ENCODE peak calls at places on chromosomes 4 and X, in six cellular contexts. One of them, this sample, is unnamed.

GRCh38 chr4:703336-704197 is 2.1 kb upstream of the PCGF3 start:
- DNase-seq in HFF-Myc: no peak
- DNase-seq in uterus: no peak
- DNase-seq in body of pancreas: no peak
- DNase-seq in GM23338: no peak
- DNase-seq in lower leg skin: no peak
- DNase-seq in this sample: no peak

GRCh38 chrX:46447384-46447783 is 97.8 kb downstream of the ZNF674 start:
- DNase-seq in HFF-Myc: no peak
- DNase-seq in uterus: no peak
- DNase-seq in body of pancreas: no peak
- DNase-seq in GM23338: no peak
- DNase-seq in lower leg skin: peak; percentile 10
- DNase-seq in this sample: no peak

GRCh38 chrX:2533424-2533823 is 32.6 kb upstream of the DHRSX start:
- DNase-seq in HFF-Myc: no peak
- DNase-seq in uterus: no peak
- DNase-seq in body of pancreas: no peak
- DNase-seq in GM23338: no peak
- DNase-seq in lower leg skin: no peak
- DNase-seq in this sample: no peak

GRCh38 chr4:125315571-125316390 is 1.0 kb downstream of the FAT4 start:
- DNase-seq in HFF-Myc: no peak
- DNase-seq in uterus: peak; percentile 54
- DNase-seq in body of pancreas: peak; percentile 37
- DNase-seq in GM23338: peak; percentile 75
- DNase-seq in lower leg skin: peak; percentile 87
- DNase-seq in this sample: peak; percentile 68

GRCh38 chr4:24537025-24537424 is 47.3 kb downstream of the DHX15 start:
- DNase-seq in HFF-Myc: no peak
- DNase-seq in uterus: no peak
- DNase-seq in body of pancreas: no peak
- DNase-seq in GM23338: no peak
- DNase-seq in lower leg skin: no peak
- DNase-seq in this sample: no peak

GRCh38 chrX:154355094-154355775 is 19.2 kb downstream of the FLNA start:
- DNase-seq in HFF-Myc: no peak
- DNase-seq in uterus: no peak
- DNase-seq in body of pancreas: no peak
- DNase-seq in GM23338: no peak
- DNase-seq in lower leg skin: no peak
- DNase-seq in this sample: no peak

GRCh38 chrX:131058136-131058868 is at the start of gene ARHGAP36:
- DNase-seq in HFF-Myc: no peak
- DNase-seq in uterus: no peak
- DNase-seq in body of pancreas: no peak
- DNase-seq in GM23338: peak; percentile 27
- DNase-seq in lower leg skin: no peak
- DNase-seq in this sample: no peak

GRCh38 chr4:81565137-81565870 is 93.6 kb upstream of the RASGEF1B start:
- DNase-seq in HFF-Myc: no peak
- DNase-seq in uterus: peak; percentile 68
- DNase-seq in body of pancreas: peak; percentile 27
- DNase-seq in GM23338: no peak
- DNase-seq in lower leg skin: peak; percentile 96
- DNase-seq in this sample: peak; percentile 47

GRCh38 chr4:3630136-3630933 is 98.1 kb upstream of the LRPAP1 start:
- DNase-seq in HFF-Myc: no peak
- DNase-seq in uterus: no peak
- DNase-seq in body of pancreas: no peak
- DNase-seq in GM23338: no peak
- DNase-seq in lower leg skin: no peak
- DNase-seq in this sample: no peak

GRCh38 chrX:101079736-101080135 is 1.1 kb downstream of the TMEM35A start:
- DNase-seq in HFF-Myc: no peak
- DNase-seq in uterus: no peak
- DNase-seq in body of pancreas: no peak
- DNase-seq in GM23338: peak; percentile 3
- DNase-seq in lower leg skin: no peak
- DNase-seq in this sample: no peak

GRCh38 chr4:55682295-55682694 is 46.2 kb upstream of the NMU start:
- DNase-seq in HFF-Myc: no peak
- DNase-seq in uterus: no peak
- DNase-seq in body of pancreas: no peak
- DNase-seq in GM23338: no peak
- DNase-seq in lower leg skin: no peak
- DNase-seq in this sample: no peak

GRCh38 chrX:101550362-101550761 is at the start of gene ARMCX1:
- DNase-seq in HFF-Myc: peak; percentile 27
- DNase-seq in uterus: peak; percentile 71
- DNase-seq in body of pancreas: peak; percentile 52
- DNase-seq in GM23338: peak; percentile 65
- DNase-seq in lower leg skin: peak; percentile 94
- DNase-seq in this sample: peak; percentile 80

GRCh38 chrX:103533428-103534216 is 14.3 kb upstream of the RAB40A start:
- DNase-seq in HFF-Myc: peak; percentile 25
- DNase-seq in uterus: peak; percentile 82
- DNase-seq in body of pancreas: peak; percentile 79
- DNase-seq in GM23338: peak; percentile 68
- DNase-seq in lower leg skin: peak; percentile 96
- DNase-seq in this sample: peak; percentile 83

GRCh38 chr4:183405371-183405770 is 39.1 kb upstream of the CDKN2AIP start:
- DNase-seq in HFF-Myc: no peak
- DNase-seq in uterus: no peak
- DNase-seq in body of pancreas: no peak
- DNase-seq in GM23338: no peak
- DNase-seq in lower leg skin: no peak
- DNase-seq in this sample: no peak

GRCh38 chr4:149465941-149466340 is 349.7 kb downstream of the IQCM start:
- DNase-seq in HFF-Myc: no peak
- DNase-seq in uterus: no peak
- DNase-seq in body of pancreas: no peak
- DNase-seq in GM23338: no peak
- DNase-seq in lower leg skin: no peak
- DNase-seq in this sample: peak; percentile 59

GRCh38 chr4:105951198-105951597 is 55.9 kb downstream of the NPNT start:
- DNase-seq in HFF-Myc: no peak
- DNase-seq in uterus: no peak
- DNase-seq in body of pancreas: no peak
- DNase-seq in GM23338: peak; percentile 41
- DNase-seq in lower leg skin: no peak
- DNase-seq in this sample: peak; percentile 72

GRCh38 chrX:48617542-48618340 is 20.4 kb downstream of the WDR13 start:
- DNase-seq in HFF-Myc: no peak
- DNase-seq in uterus: no peak
- DNase-seq in body of pancreas: no peak
- DNase-seq in GM23338: no peak
- DNase-seq in lower leg skin: peak; percentile 61
- DNase-seq in this sample: peak; percentile 73

GRCh38 chr4:116926631-116927295 is 158.6 kb downstream of the TRAM1L1 start:
- DNase-seq in HFF-Myc: no peak
- DNase-seq in uterus: no peak
- DNase-seq in body of pancreas: no peak
- DNase-seq in GM23338: peak; percentile 16
- DNase-seq in lower leg skin: no peak
- DNase-seq in this sample: no peak
- TF ChIP-seq CTCF in HFF-Myc: no peak
- TF ChIP-seq CTCF in uterus: no peak
- TF ChIP-seq CTCF in body of pancreas: no peak
- TF ChIP-seq CTCF in GM23338: peak; percentile 13
- TF ChIP-seq CTCF in lower leg skin: no peak
- TF ChIP-seq CTCF in this sample: no peak

GRCh38 chr4:154314248-154314647 is 177.4 kb downstream of the DCHS2 start:
- DNase-seq in HFF-Myc: no peak
- DNase-seq in uterus: no peak
- DNase-seq in body of pancreas: no peak
- DNase-seq in GM23338: peak; percentile 43
- DNase-seq in lower leg skin: no peak
- DNase-seq in this sample: peak; percentile 61
- TF ChIP-seq CTCF in HFF-Myc: peak; percentile 13
- TF ChIP-seq CTCF in uterus: no peak
- TF ChIP-seq CTCF in body of pancreas: peak; percentile 28
- TF ChIP-seq CTCF in GM23338: peak; percentile 43
- TF ChIP-seq CTCF in lower leg skin: no peak
- TF ChIP-seq CTCF in this sample: peak; percentile 52

GRCh38 chr4:70839537-70840093 is at the start of gene GRSF1:
- DNase-seq in HFF-Myc: peak; percentile 72
- DNase-seq in uterus: peak; percentile 92
- DNase-seq in body of pancreas: peak; percentile 95
- DNase-seq in GM23338: peak; percentile 95
- DNase-seq in lower leg skin: peak; percentile 98
- DNase-seq in this sample: peak; percentile 96
- TF ChIP-seq CTCF in HFF-Myc: no peak
- TF ChIP-seq CTCF in uterus: no peak
- TF ChIP-seq CTCF in body of pancreas: no peak
- TF ChIP-seq CTCF in GM23338: no peak
- TF ChIP-seq CTCF in lower leg skin: no peak
- TF ChIP-seq CTCF in this sample: peak; percentile 42

GRCh38 chrX:15107367-15107988 is 162.4 kb downstream of the ASB9 start:
- DNase-seq in HFF-Myc: no peak
- DNase-seq in uterus: no peak
- DNase-seq in body of pancreas: no peak
- DNase-seq in GM23338: peak; percentile 12
- DNase-seq in lower leg skin: no peak
- DNase-seq in this sample: no peak
- TF ChIP-seq CTCF in HFF-Myc: no peak
- TF ChIP-seq CTCF in uterus: no peak
- TF ChIP-seq CTCF in body of pancreas: no peak
- TF ChIP-seq CTCF in GM23338: peak; percentile 13
- TF ChIP-seq CTCF in lower leg skin: no peak
- TF ChIP-seq CTCF in this sample: no peak

DNA sequence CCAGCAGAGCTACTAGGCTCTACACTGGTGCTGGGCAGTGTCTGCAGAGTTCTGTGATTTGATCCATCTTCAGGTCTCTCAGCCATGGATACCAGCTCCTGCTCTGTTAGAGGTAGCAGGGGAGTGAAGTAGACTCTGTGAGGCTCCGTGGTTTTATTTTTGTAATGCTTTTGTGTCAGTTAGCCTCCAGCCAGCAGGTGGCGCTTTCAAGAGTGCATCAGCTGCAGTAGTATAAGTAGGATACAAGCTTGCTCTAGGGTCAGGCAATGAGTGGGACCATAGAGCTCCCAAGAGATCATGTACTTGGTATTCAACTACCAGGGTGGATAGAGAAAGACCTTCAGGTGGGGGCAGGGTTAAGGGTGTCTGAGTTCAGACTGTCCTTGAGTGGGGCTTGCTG is 362.5 kb upstream of the TRAM1L1 start:
- DNase-seq in HFF-Myc: no peak
- DNase-seq in uterus: no peak
- DNase-seq in body of pancreas: no peak
- DNase-seq in GM23338: peak; percentile 69
- DNase-seq in lower leg skin: no peak
- DNase-seq in this sample: no peak
- TF ChIP-seq CTCF in HFF-Myc: peak; percentile 34
- TF ChIP-seq CTCF in uterus: no peak
- TF ChIP-seq CTCF in body of pancreas: no peak
- TF ChIP-seq CTCF in GM23338: peak; percentile 80
- TF ChIP-seq CTCF in lower leg skin: no peak
- TF ChIP-seq CTCF in this sample: peak; percentile 7

DNA sequence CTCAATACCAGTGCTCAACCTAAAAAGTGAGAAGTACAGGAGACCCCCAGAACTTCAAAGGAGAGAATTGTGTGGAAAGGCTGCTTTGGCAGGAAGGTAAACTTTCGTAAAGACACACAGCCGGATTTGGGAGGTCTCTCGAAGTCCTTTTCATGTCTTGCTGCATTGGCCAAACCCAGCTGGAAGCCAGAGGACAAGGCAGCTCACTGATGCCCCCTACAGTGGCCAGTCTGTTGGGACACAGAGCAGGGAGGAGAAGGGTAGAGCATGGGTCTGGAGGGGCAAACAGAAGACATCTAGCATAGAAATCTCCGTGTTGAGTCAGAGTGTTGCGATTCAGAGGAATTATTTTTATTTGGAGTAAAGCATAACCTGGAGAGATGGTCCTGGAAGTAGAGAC is 198.9 kb downstream of the ANK2 start:
- DNase-seq in HFF-Myc: no peak
- DNase-seq in uterus: no peak
- DNase-seq in body of pancreas: no peak
- DNase-seq in GM23338: peak; percentile 79
- DNase-seq in lower leg skin: no peak
- DNase-seq in this sample: no peak
- TF ChIP-seq CTCF in HFF-Myc: peak; percentile 29
- TF ChIP-seq CTCF in uterus: no peak
- TF ChIP-seq CTCF in body of pancreas: no peak
- TF ChIP-seq CTCF in GM23338: peak; percentile 76
- TF ChIP-seq CTCF in lower leg skin: no peak
- TF ChIP-seq CTCF in this sample: peak; percentile 16

GRCh38 chr4:67549123-67549522 is 3.8 kb upstream of the CENPC start:
- DNase-seq in HFF-Myc: no peak
- DNase-seq in uterus: no peak
- DNase-seq in body of pancreas: no peak
- DNase-seq in GM23338: no peak
- DNase-seq in lower leg skin: no peak
- DNase-seq in this sample: peak; percentile 67
- TF ChIP-seq CTCF in HFF-Myc: peak; percentile 5
- TF ChIP-seq CTCF in uterus: no peak
- TF ChIP-seq CTCF in body of pancreas: peak; percentile 30
- TF ChIP-seq CTCF in GM23338: peak; percentile 41
- TF ChIP-seq CTCF in lower leg skin: no peak
- TF ChIP-seq CTCF in this sample: peak; percentile 49

This sample was measured in choroid plexus epithelial cell.